ENCODE peak calls at places on chromosomes 1 and 21, in four cellular contexts. One of them, this sample, is unnamed. For H3K9me1, the result is how much of the 10 kb centered on the place peaks cover.

GRCh38 chr21:43993420-43993934 is 18.6 kb upstream of the TRAPPC10 start:
- DNase-seq in K562: no peak
- DNase-seq in IMR-90: no peak
- DNase-seq in endothelial cell of umbilical vein: no peak
- DNase-seq in this sample: no peak

GRCh38 chr1:37465596-37466517 is 8.5 kb upstream of the ZC3H12A start:
- DNase-seq in K562: no peak
- DNase-seq in IMR-90: peak
- DNase-seq in endothelial cell of umbilical vein: no peak
- DNase-seq in this sample: no peak

GRCh38 chr1:214396319-214396718 is 115.4 kb downstream of the SMYD2 start:
- DNase-seq in K562: no peak
- DNase-seq in IMR-90: peak
- DNase-seq in endothelial cell of umbilical vein: no peak
- DNase-seq in this sample: no peak

GRCh38 chr1:44609768-44610526 is 64.3 kb downstream of the TMEM53 start:
- DNase-seq in K562: peak
- DNase-seq in IMR-90: no peak
- DNase-seq in endothelial cell of umbilical vein: no peak
- DNase-seq in this sample: no peak

GRCh38 chr1:44316231-44316759 is 38.8 kb downstream of the ERI3 start:
- DNase-seq in K562: no peak
- DNase-seq in IMR-90: no peak
- DNase-seq in endothelial cell of umbilical vein: peak
- DNase-seq in this sample: no peak

GRCh38 chr1:205301220-205301821 is 20.2 kb downstream of the NUAK2 start:
- DNase-seq in K562: no peak
- DNase-seq in IMR-90: peak
- DNase-seq in endothelial cell of umbilical vein: peak
- DNase-seq in this sample: no peak

GRCh38 chr1:56911098-56911497 is 54.7 kb downstream of the C8B start:
- DNase-seq in K562: no peak
- DNase-seq in IMR-90: peak
- DNase-seq in endothelial cell of umbilical vein: no peak
- DNase-seq in this sample: no peak

GRCh38 chr1:119771016-119771415 is 2.3 kb upstream of the HMGCS2 start:
- DNase-seq in K562: no peak
- DNase-seq in IMR-90: peak
- DNase-seq in endothelial cell of umbilical vein: peak
- DNase-seq in this sample: no peak

GRCh38 chr1:155053531-155054105 is 2.5 kb downstream of the ADAM15 start:
- DNase-seq in K562: no peak
- DNase-seq in IMR-90: no peak
- DNase-seq in endothelial cell of umbilical vein: no peak
- DNase-seq in this sample: no peak

GRCh38 chr21:25584833-25585232 is 22.4 kb downstream of the MRPL39 start:
- DNase-seq in K562: no peak
- DNase-seq in IMR-90: no peak
- DNase-seq in endothelial cell of umbilical vein: no peak
- DNase-seq in this sample: no peak

GRCh38 chr1:184461321-184461720 is 74.5 kb downstream of the C1orf21 start:
- DNase-seq in K562: no peak
- DNase-seq in IMR-90: peak
- DNase-seq in endothelial cell of umbilical vein: no peak
- DNase-seq in this sample: no peak

GRCh38 chr1:59328353-59328752 is 31.5 kb downstream of the FGGY start:
- DNase-seq in K562: no peak
- DNase-seq in IMR-90: no peak
- DNase-seq in endothelial cell of umbilical vein: no peak
- DNase-seq in this sample: no peak

GRCh38 chr1:8351693-8352470 is 34.0 kb downstream of the SLC45A1 start:
- DNase-seq in K562: peak
- DNase-seq in IMR-90: no peak
- DNase-seq in endothelial cell of umbilical vein: no peak
- DNase-seq in this sample: no peak

GRCh38 chr21:36887983-36888382 is 78.5 kb downstream of the HLCS start:
- DNase-seq in K562: no peak
- DNase-seq in IMR-90: no peak
- DNase-seq in endothelial cell of umbilical vein: no peak
- DNase-seq in this sample: no peak

GRCh38 chr1:21217812-21218596 is 41.3 kb upstream of the EIF4G3 start:
- DNase-seq in K562: peak
- DNase-seq in IMR-90: peak
- DNase-seq in endothelial cell of umbilical vein: peak
- DNase-seq in this sample: no peak

GRCh38 chr1:95035536-95035935 is 37.2 kb downstream of the ALG14 start:
- DNase-seq in K562: no peak
- DNase-seq in IMR-90: peak
- DNase-seq in endothelial cell of umbilical vein: no peak
- DNase-seq in this sample: no peak

GRCh38 chr1:205256956-205257615 is 29.3 kb downstream of the TMCC2 start:
- DNase-seq in K562: no peak
- DNase-seq in IMR-90: no peak
- DNase-seq in endothelial cell of umbilical vein: no peak
- DNase-seq in this sample: no peak

GRCh38 chr1:175848329-175848728 is 104.9 kb upstream of the TNR start:
- DNase-seq in K562: no peak
- DNase-seq in IMR-90: no peak
- DNase-seq in endothelial cell of umbilical vein: no peak
- DNase-seq in this sample: no peak

GRCh38 chr1:81834921-81835698 is 34.4 kb downstream of the ADGRL2 start:
- DNase-seq in K562: no peak
- DNase-seq in IMR-90: peak
- DNase-seq in endothelial cell of umbilical vein: peak
- DNase-seq in this sample: no peak

GRCh38 chr1:224540535-224540934 is 75.6 kb upstream of the CNIH3 start:
- DNase-seq in K562: no peak
- DNase-seq in IMR-90: no peak
- DNase-seq in endothelial cell of umbilical vein: peak
- DNase-seq in this sample: no peak

GRCh38 chr1:54792686-54793282 is 8.3 kb downstream of the TTC22 start:
- DNase-seq in K562: no peak
- DNase-seq in IMR-90: no peak
- DNase-seq in endothelial cell of umbilical vein: no peak
- DNase-seq in this sample: no peak

GRCh38 chr1:29396438-29397255 is 160.3 kb downstream of the PTPRU start:
- DNase-seq in K562: no peak
- DNase-seq in IMR-90: peak
- DNase-seq in endothelial cell of umbilical vein: no peak
- DNase-seq in this sample: no peak

GRCh38 chr1:180842890-180843289 is 69.8 kb upstream of the KIAA1614 start:
- DNase-seq in K562: no peak
- DNase-seq in IMR-90: peak
- DNase-seq in endothelial cell of umbilical vein: no peak
- DNase-seq in this sample: no peak

GRCh38 chr1:194533641-194534040 is 1347.2 kb upstream of the B3GALT2 start:
- DNase-seq in K562: no peak
- DNase-seq in IMR-90: peak
- DNase-seq in endothelial cell of umbilical vein: no peak
- DNase-seq in this sample: no peak

GRCh38 chr1:15139654-15140350 is 13.7 kb upstream of the TMEM51 start:
- DNase-seq in K562: no peak
- DNase-seq in IMR-90: peak
- DNase-seq in endothelial cell of umbilical vein: no peak
- DNase-seq in this sample: no peak

GRCh38 chr1:31447210-31447609 is 34.2 kb downstream of the SERINC2 start:
- DNase-seq in K562: peak
- DNase-seq in IMR-90: no peak
- DNase-seq in endothelial cell of umbilical vein: no peak
- DNase-seq in this sample: no peak

GRCh38 chr1:160674415-160674814 is 27.6 kb upstream of the SLAMF1 start:
- DNase-seq in K562: no peak
- DNase-seq in IMR-90: no peak
- DNase-seq in endothelial cell of umbilical vein: no peak
- DNase-seq in this sample: no peak

GRCh38 chr1:11981378-11982009 is 1.2 kb downstream of the MFN2 start:
- DNase-seq in K562: no peak
- DNase-seq in IMR-90: no peak
- DNase-seq in endothelial cell of umbilical vein: no peak
- DNase-seq in this sample: peak

GRCh38 chr1:100657876-100658715 is 61.4 kb upstream of the VCAM1 start:
- DNase-seq in K562: no peak
- DNase-seq in IMR-90: peak
- DNase-seq in endothelial cell of umbilical vein: peak
- DNase-seq in this sample: no peak

GRCh38 chr1:159076753-159077656 is at the start of gene AIM2:
- DNase-seq in K562: peak
- DNase-seq in IMR-90: no peak
- DNase-seq in endothelial cell of umbilical vein: no peak
- DNase-seq in this sample: no peak

DNA sequence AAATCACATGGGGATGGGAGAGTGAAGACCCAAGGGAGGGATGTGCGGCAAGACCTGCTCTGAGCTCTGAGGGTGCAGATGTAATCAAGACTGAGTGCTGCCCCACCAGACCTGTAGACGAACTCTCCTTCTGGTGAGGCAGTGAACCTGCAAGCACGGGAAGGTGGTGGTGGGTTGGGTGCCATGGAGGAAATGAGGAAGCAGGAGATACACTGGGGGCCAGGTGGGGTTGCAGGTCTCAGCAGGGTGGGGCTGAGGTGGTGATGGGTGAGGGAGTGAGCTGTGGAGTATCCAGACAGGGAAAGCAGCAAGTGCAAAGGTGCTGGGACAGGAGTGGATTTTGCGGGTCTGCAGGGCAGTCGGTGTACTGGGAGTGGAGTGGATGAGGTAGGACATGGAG is 102.3 kb downstream of the KCNJ15 start:
- DNase-seq in K562: no peak
- DNase-seq in IMR-90: no peak
- DNase-seq in endothelial cell of umbilical vein: no peak
- DNase-seq in this sample: no peak
- H3K9me1 ChIP-seq in K562: under half
- H3K9me1 ChIP-seq in IMR-90: under half
- H3K9me1 ChIP-seq in endothelial cell of umbilical vein: under half
- H3K9me1 ChIP-seq in this sample: under half

DNA sequence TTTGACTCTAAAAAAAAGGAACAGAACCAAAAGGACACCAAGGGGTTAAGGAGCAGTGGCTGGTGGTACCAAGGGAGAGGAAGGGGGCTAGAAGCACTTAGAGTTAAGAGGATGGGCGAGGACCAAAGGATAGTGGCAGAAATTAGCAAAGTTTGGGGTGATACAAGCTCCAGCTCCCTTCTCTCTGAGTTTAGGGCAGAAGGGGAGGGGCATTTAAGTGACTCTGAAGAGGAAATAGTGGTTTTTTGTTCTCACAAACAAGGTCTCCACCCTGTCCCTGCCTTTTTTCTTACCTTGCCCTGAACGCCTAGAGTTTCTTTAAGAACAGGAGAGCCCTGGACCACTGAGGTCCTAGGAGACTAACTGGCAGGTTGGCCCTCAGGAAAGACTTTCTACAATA is 3.3 kb downstream of the CDC42SE1 start:
- DNase-seq in K562: no peak
- DNase-seq in IMR-90: no peak
- DNase-seq in endothelial cell of umbilical vein: no peak
- DNase-seq in this sample: no peak
- H3K9ac ChIP-seq in K562: peak
- H3K9ac ChIP-seq in IMR-90: no peak
- H3K9ac ChIP-seq in endothelial cell of umbilical vein: no peak
- H3K9ac ChIP-seq in this sample: no peak

DNA sequence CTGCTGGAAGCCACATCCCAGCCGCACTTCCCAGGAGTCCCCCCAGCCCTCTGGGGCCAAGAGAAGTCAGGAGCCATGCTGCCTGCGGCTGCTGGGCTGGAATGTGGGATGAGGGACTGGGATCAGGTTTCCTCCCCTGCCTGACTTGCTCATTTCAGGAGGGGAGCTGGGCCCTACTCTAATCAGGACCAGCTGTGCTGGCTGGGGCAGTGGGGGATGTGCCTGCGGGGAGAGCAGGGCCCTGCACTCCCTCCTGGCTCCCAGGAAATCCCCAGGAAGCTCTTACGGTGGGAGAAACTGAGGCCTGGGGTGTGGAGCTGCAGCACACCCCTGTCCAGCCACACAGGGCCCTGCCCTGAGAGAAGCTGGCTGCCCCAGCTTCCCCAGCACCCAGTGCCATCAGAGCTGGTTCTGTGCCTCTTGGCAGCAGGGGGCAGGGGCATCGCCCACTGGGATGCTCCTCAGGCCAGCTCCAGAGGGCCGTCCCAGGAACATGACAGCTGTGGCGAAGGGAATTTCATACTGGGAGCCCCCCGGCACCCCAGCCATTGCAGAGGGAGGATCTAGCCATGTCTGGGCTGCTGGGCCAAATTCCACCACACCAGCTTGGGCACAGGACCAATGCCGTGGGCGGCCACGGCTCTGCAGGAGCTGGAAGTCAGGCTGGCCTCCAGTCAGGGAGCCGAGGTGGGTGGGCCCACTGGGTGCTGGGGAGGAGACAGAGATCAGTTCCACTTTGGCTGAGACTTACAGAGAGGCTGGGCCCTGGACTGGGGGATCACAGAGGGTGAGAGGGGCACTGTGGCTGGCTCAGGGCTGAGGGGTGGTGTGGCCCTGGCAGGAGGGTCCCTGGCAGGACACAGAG is 21.3 kb upstream of the PRSS38 start:
- DNase-seq in K562: no peak
- DNase-seq in IMR-90: peak
- DNase-seq in endothelial cell of umbilical vein: no peak
- DNase-seq in this sample: no peak
- H3K9me1 ChIP-seq in K562: under half
- H3K9me1 ChIP-seq in IMR-90: under half
- H3K9me1 ChIP-seq in endothelial cell of umbilical vein: under half
- H3K9me1 ChIP-seq in this sample: under half

GRCh38 chr1:234372011-234372757 is 1.1 kb upstream of the COA6 start:
- DNase-seq in K562: no peak
- DNase-seq in IMR-90: no peak
- DNase-seq in endothelial cell of umbilical vein: peak
- DNase-seq in this sample: no peak
- H3K9ac ChIP-seq in K562: peak
- H3K9ac ChIP-seq in IMR-90: peak
- H3K9ac ChIP-seq in endothelial cell of umbilical vein: peak
- H3K9ac ChIP-seq in this sample: peak

GRCh38 chr1:178258521-178258920 is 164.6 kb downstream of the RASAL2 start:
- DNase-seq in K562: no peak
- DNase-seq in IMR-90: peak
- DNase-seq in endothelial cell of umbilical vein: no peak
- DNase-seq in this sample: no peak
- H3K9me1 ChIP-seq in K562: under half
- H3K9me1 ChIP-seq in IMR-90: under half
- H3K9me1 ChIP-seq in endothelial cell of umbilical vein: under half
- H3K9me1 ChIP-seq in this sample: under half

GRCh38 chr1:228083871-228084278 is 1.4 kb downstream of the ARF1 start:
- DNase-seq in K562: no peak
- DNase-seq in IMR-90: peak
- DNase-seq in endothelial cell of umbilical vein: peak
- DNase-seq in this sample: no peak
- H3K9ac ChIP-seq in K562: peak
- H3K9ac ChIP-seq in IMR-90: peak
- H3K9ac ChIP-seq in endothelial cell of umbilical vein: peak
- H3K9ac ChIP-seq in this sample: peak

GRCh38 chr1:65441464-65441863 is 21.0 kb downstream of the LEPR start:
- DNase-seq in K562: no peak
- DNase-seq in IMR-90: no peak
- DNase-seq in endothelial cell of umbilical vein: no peak
- DNase-seq in this sample: no peak
- H3K9me1 ChIP-seq in K562: under half
- H3K9me1 ChIP-seq in IMR-90: under half
- H3K9me1 ChIP-seq in endothelial cell of umbilical vein: under half
- H3K9me1 ChIP-seq in this sample: under half